ENCODE peak calls at places on chromosomes 3 and 15, in four cellular contexts. E, F, D and A are unnamed samples.

GRCh38 chr3:176741648-176742047 is 455.6 kb downstream of the TBL1XR1 start:
- DNase-seq in E (no peak), F (no peak), D (no peak), A (no peak)

GRCh38 chr3:38542401-38543298 is 46.5 kb downstream of the EXOG start:
- DNase-seq in E (no peak), F (no peak), D (no peak), A (no peak)

GRCh38 chr3:127354761-127355160 is 66.9 kb upstream of the PRR20G start:
- DNase-seq in E (no peak), F (no peak), D (no peak), A (no peak)

GRCh38 chr3:177904661-177905060 is 631.6 kb upstream of the KCNMB2 start:
- DNase-seq in E (no peak), F (no peak), D (no peak), A (no peak)

GRCh38 chr3:42020681-42021307 is 58.9 kb upstream of the ULK4 start:
- DNase-seq in E (no peak), F (no peak), D (no peak), A (no peak)

GRCh38 chr15:42919308-42919707 is 1.3 kb downstream of the TTBK2 start:
- DNase-seq in E (no peak), F (no peak), D (no peak), A (no peak)

GRCh38 chr3:8238434-8238833 is 263.2 kb upstream of the LMCD1 start:
- DNase-seq in E (no peak), F (no peak), D (no peak), A (no peak)

GRCh38 chr3:30518872-30519271 is 87.5 kb upstream of the TGFBR2 start:
- DNase-seq in E (no peak), F (no peak), D (no peak), A (no peak)

GRCh38 chr3:103295974-103296570 is 861.3 kb downstream of the ZPLD1 start:
- DNase-seq in E (no peak), F (no peak), D (no peak), A (no peak)

GRCh38 chr3:25532763-25533162 is 104.7 kb downstream of the RARB start:
- DNase-seq in E (no peak), F (no peak), D (no peak), A (no peak)

GRCh38 chr3:35635931-35636683 is 3.2 kb upstream of the ARPP21 start:
- DNase-seq in E (no peak), F (no peak), D (no peak), A (no peak)

GRCh38 chr15:81166949-81167816 is 29.5 kb upstream of the IL16 start:
- DNase-seq in E (no peak), F (no peak), D (no peak), A (no peak)

GRCh38 chr15:89893027-89893426 is 767 bp downstream of the AP3S2 start:
- DNase-seq in E (no peak), F (no peak), D (no peak), A (no peak)

GRCh38 chr15:57598346-57598745 is 6.6 kb downstream of the MYZAP start:
- DNase-seq in E (no peak), F (no peak), D (no peak), A (no peak)

GRCh38 chr3:88149146-88149515 is 628 bp upstream of the C3orf38 start:
- DNase-seq in E (no peak), F (peak; percentile 38), D (peak; percentile 10), A (no peak)

GRCh38 chr15:69991493-69991892 is 106.2 kb downstream of the TLE3 start:
- DNase-seq in E (no peak), F (no peak), D (no peak), A (no peak)

GRCh38 chr3:99647081-99647480 is 8.7 kb downstream of the COL8A1 start:
- DNase-seq in E (no peak), F (no peak), D (no peak), A (no peak)

GRCh38 chr3:177483182-177483967 is 286.1 kb upstream of the TBL1XR1 start:
- DNase-seq in E (no peak), F (peak; percentile 39), D (no peak), A (no peak)